ENCODE peak calls at places on chromosomes 13 and 19, in nine cellular contexts. One of them, this sample, is unnamed.
A peak's percentile ranks its signal among the peaks of the same experiment; 100 is the strongest.

GRCh38 chr13:31116224-31116623 is 45.5 kb downstream of the HSPH1 start:
- DNase-seq in esophagus squamous epithelium: no peak
- DNase-seq in tibial nerve: no peak
- DNase-seq in SK-N-SH: no peak
- DNase-seq in A549: no peak
- DNase-seq in thyroid gland: no peak
- DNase-seq in AG04450: no peak
- DNase-seq in heart right ventricle: no peak
- DNase-seq in ovary: no peak
- DNase-seq in this sample: no peak

GRCh38 chr19:46904114-46905060 is 43.6 kb downstream of the ARHGAP35 start:
- DNase-seq in esophagus squamous epithelium: no peak
- DNase-seq in tibial nerve: no peak
- DNase-seq in SK-N-SH: peak; percentile 42
- DNase-seq in A549: no peak
- DNase-seq in thyroid gland: no peak
- DNase-seq in AG04450: peak; percentile 34
- DNase-seq in heart right ventricle: peak; percentile 41
- DNase-seq in ovary: peak; percentile 40
- DNase-seq in this sample: no peak

GRCh38 chr13:98746968-98747367 is 5.5 kb downstream of the SLC15A1 start:
- DNase-seq in esophagus squamous epithelium: no peak
- DNase-seq in tibial nerve: no peak
- DNase-seq in SK-N-SH: no peak
- DNase-seq in A549: no peak
- DNase-seq in thyroid gland: no peak
- DNase-seq in AG04450: no peak
- DNase-seq in heart right ventricle: no peak
- DNase-seq in ovary: no peak
- DNase-seq in this sample: no peak

GRCh38 chr13:75693227-75693626 is 57.1 kb downstream of the LMO7 start:
- DNase-seq in esophagus squamous epithelium: no peak
- DNase-seq in tibial nerve: no peak
- DNase-seq in SK-N-SH: peak; percentile 24
- DNase-seq in A549: no peak
- DNase-seq in thyroid gland: no peak
- DNase-seq in AG04450: no peak
- DNase-seq in heart right ventricle: no peak
- DNase-seq in ovary: no peak
- DNase-seq in this sample: no peak

GRCh38 chr19:20968092-20968491 is 45.0 kb downstream of the ZNF85 start:
- DNase-seq in esophagus squamous epithelium: no peak
- DNase-seq in tibial nerve: no peak
- DNase-seq in SK-N-SH: no peak
- DNase-seq in A549: no peak
- DNase-seq in thyroid gland: no peak
- DNase-seq in AG04450: no peak
- DNase-seq in heart right ventricle: no peak
- DNase-seq in ovary: no peak
- DNase-seq in this sample: no peak

GRCh38 chr19:8609210-8610040 is 1.1 kb downstream of the ADAMTS10 start:
- DNase-seq in esophagus squamous epithelium: no peak
- DNase-seq in tibial nerve: peak; percentile 35
- DNase-seq in SK-N-SH: peak; percentile 92
- DNase-seq in A549: peak; percentile 44
- DNase-seq in thyroid gland: peak; percentile 24
- DNase-seq in AG04450: no peak
- DNase-seq in heart right ventricle: peak; percentile 56
- DNase-seq in ovary: peak; percentile 58
- DNase-seq in this sample: peak; percentile 70

GRCh38 chr13:49497272-49497671 is 1.5 kb downstream of the PHF11 start:
- DNase-seq in esophagus squamous epithelium: no peak
- DNase-seq in tibial nerve: no peak
- DNase-seq in SK-N-SH: no peak
- DNase-seq in A549: no peak
- DNase-seq in thyroid gland: no peak
- DNase-seq in AG04450: no peak
- DNase-seq in heart right ventricle: no peak
- DNase-seq in ovary: no peak
- DNase-seq in this sample: no peak

GRCh38 chr19:16527971-16528521 is 14.2 kb downstream of the CHERP start:
- DNase-seq in esophagus squamous epithelium: no peak
- DNase-seq in tibial nerve: no peak
- DNase-seq in SK-N-SH: peak; percentile 61
- DNase-seq in A549: no peak
- DNase-seq in thyroid gland: no peak
- DNase-seq in AG04450: no peak
- DNase-seq in heart right ventricle: no peak
- DNase-seq in ovary: no peak
- DNase-seq in this sample: peak; percentile 42

GRCh38 chr19:34961775-34962174 is 2.3 kb downstream of the ZNF792 start:
- DNase-seq in esophagus squamous epithelium: no peak
- DNase-seq in tibial nerve: no peak
- DNase-seq in SK-N-SH: no peak
- DNase-seq in A549: no peak
- DNase-seq in thyroid gland: no peak
- DNase-seq in AG04450: no peak
- DNase-seq in heart right ventricle: no peak
- DNase-seq in ovary: no peak
- DNase-seq in this sample: no peak
- H3K4me3 ChIP-seq in esophagus squamous epithelium: no peak overlapping the region
- H3K4me3 ChIP-seq in tibial nerve: no peak overlapping the region
- H3K4me3 ChIP-seq in SK-N-SH: peak overlapping the region; percentile 95
- H3K4me3 ChIP-seq in A549: no peak overlapping the region
- H3K4me3 ChIP-seq in thyroid gland: no peak overlapping the region
- H3K4me3 ChIP-seq in AG04450: no peak overlapping the region
- H3K4me3 ChIP-seq in heart right ventricle: peak overlapping the region; percentile 15
- H3K4me3 ChIP-seq in ovary: no peak overlapping the region
- H3K4me3 ChIP-seq in this sample: peak overlapping the region; percentile 91

DNA sequence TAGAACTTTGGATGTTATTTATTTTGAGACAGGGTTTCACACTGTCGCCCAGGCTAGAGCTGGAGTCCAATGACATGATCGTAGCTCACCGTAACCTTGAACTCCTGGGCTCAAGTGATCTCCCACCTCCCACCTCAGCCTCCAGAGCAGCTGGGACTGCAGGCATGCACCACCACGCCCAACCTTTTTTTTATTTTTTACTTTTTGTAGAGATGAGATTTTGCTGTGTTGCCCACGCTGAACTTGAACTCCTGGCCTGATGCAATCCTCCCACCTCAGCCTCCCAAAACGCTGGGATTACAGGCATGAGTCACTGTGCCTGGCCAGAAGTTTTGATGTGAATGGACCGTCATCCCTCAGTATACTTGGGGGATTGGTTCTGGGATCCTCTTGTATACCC is 13.7 kb downstream of the ANKRD27 start:
- DNase-seq in esophagus squamous epithelium: no peak
- DNase-seq in tibial nerve: no peak
- DNase-seq in SK-N-SH: no peak
- DNase-seq in A549: no peak
- DNase-seq in thyroid gland: no peak
- DNase-seq in AG04450: no peak
- DNase-seq in heart right ventricle: no peak
- DNase-seq in ovary: no peak
- DNase-seq in this sample: no peak
- H3K9me3 ChIP-seq in esophagus squamous epithelium: no peaks in the 10 kb centered on the region
- H3K9me3 ChIP-seq in tibial nerve: no peaks in the 10 kb centered on the region
- H3K9me3 ChIP-seq in SK-N-SH: no peaks in the 10 kb centered on the region
- H3K9me3 ChIP-seq in A549: no peaks in the 10 kb centered on the region
- H3K9me3 ChIP-seq in thyroid gland: no peaks in the 10 kb centered on the region
- H3K9me3 ChIP-seq in AG04450: no peaks in the 10 kb centered on the region
- H3K9me3 ChIP-seq in heart right ventricle: no peaks in the 10 kb centered on the region
- H3K9me3 ChIP-seq in ovary: no peaks in the 10 kb centered on the region
- H3K9me3 ChIP-seq in this sample: no peaks in the 10 kb centered on the region

GRCh38 chr19:35306473-35307246 is 14.7 kb downstream of the MAG start:
- DNase-seq in esophagus squamous epithelium: no peak
- DNase-seq in tibial nerve: no peak
- DNase-seq in SK-N-SH: no peak
- DNase-seq in A549: peak; percentile 75
- DNase-seq in thyroid gland: no peak
- DNase-seq in AG04450: no peak
- DNase-seq in heart right ventricle: no peak
- DNase-seq in ovary: no peak
- DNase-seq in this sample: peak; percentile 23
- TF ChIP-seq CTCF in esophagus squamous epithelium: no peak
- TF ChIP-seq CTCF in tibial nerve: no peak
- TF ChIP-seq CTCF in SK-N-SH: peak; percentile 40
- TF ChIP-seq CTCF in A549: peak; percentile 33
- TF ChIP-seq CTCF in thyroid gland: peak; percentile 12
- TF ChIP-seq CTCF in AG04450: peak; percentile 8
- TF ChIP-seq CTCF in heart right ventricle: no peak
- TF ChIP-seq CTCF in ovary: no peak
- TF ChIP-seq CTCF in this sample: peak; percentile 55

DNA sequence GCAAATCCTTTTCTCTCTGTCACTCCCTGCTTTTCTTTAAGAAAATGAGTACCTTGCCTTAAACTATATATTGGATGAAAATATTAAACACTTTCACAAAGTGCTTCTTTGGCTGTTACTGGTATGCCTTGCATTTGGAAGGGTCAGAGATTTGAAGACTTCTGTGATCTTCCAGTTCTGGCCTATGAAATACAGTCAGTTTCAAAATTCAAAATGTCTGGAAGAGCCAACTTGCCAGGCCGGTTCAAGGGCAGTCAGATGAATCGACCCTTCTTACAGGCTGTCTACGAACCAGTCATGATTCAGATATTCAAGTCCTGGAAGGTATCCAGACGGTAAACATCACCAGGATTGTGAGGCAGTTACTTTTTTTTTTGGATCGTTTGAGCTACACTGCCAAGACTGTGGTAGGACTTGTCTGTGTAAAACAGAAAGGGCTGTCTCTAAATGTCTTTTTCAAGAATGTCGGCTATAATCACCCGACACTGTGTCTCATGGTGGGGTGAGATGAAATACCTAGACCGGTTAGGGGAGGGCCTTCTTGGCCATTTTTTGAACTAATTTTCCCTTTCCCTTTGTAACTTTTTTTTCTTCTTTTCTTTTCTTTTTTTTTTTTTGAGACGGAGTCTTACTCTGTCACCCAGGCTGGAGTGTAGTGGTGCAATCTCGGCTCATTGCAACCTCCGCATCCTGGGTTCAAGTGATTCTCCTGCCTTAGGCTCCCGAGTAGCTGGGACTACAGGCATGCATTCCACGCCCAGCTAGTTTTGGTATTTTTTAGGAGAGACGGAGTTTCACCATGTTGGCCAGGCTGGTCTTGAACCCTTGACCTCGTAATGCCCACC is 11.2 kb downstream of the ACTN4 start:
- DNase-seq in esophagus squamous epithelium: no peak
- DNase-seq in tibial nerve: no peak
- DNase-seq in SK-N-SH: no peak
- DNase-seq in A549: peak; percentile 99
- DNase-seq in thyroid gland: peak; percentile 76
- DNase-seq in AG04450: peak; percentile 98
- DNase-seq in heart right ventricle: peak; percentile 74
- DNase-seq in ovary: peak; percentile 64
- DNase-seq in this sample: peak; percentile 70
- H3K4me3 ChIP-seq in esophagus squamous epithelium: peak overlapping the region; percentile 18
- H3K4me3 ChIP-seq in tibial nerve: no peak overlapping the region
- H3K4me3 ChIP-seq in SK-N-SH: no peak overlapping the region
- H3K4me3 ChIP-seq in A549: peak overlapping the region; percentile 25
- H3K4me3 ChIP-seq in thyroid gland: no peak overlapping the region
- H3K4me3 ChIP-seq in AG04450: peak overlapping the region; percentile 42
- H3K4me3 ChIP-seq in heart right ventricle: peak overlapping the region; percentile 6
- H3K4me3 ChIP-seq in ovary: no peak overlapping the region
- H3K4me3 ChIP-seq in this sample: no peak overlapping the region

DNA sequence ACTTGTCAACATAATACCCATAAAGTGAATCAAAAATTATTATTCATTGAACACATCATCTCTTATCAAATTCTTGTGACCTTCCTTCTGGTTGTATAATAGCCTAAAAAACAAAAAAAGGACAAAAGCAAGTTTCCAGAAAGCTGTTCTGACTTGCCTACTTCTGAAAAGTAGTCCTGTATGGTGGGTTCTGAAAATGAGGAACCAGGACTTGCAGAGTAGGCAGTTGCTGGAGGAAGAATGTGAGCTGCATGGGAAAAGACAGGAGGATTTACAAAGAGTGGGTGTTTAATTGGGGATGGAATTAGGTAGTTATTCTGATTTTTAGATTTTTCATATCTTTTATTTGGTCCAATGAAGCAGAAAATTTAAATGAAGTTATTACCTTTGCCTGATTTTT is 56.7 kb downstream of the RCBTB2 start:
- DNase-seq in esophagus squamous epithelium: no peak
- DNase-seq in tibial nerve: no peak
- DNase-seq in SK-N-SH: no peak
- DNase-seq in A549: no peak
- DNase-seq in thyroid gland: no peak
- DNase-seq in AG04450: no peak
- DNase-seq in heart right ventricle: no peak
- DNase-seq in ovary: no peak
- DNase-seq in this sample: no peak
- H3K9me3 ChIP-seq in esophagus squamous epithelium: no peaks in the 10 kb centered on the region
- H3K9me3 ChIP-seq in tibial nerve: no peaks in the 10 kb centered on the region
- H3K9me3 ChIP-seq in SK-N-SH: no peaks in the 10 kb centered on the region
- H3K9me3 ChIP-seq in A549: no peaks in the 10 kb centered on the region
- H3K9me3 ChIP-seq in thyroid gland: no peaks in the 10 kb centered on the region
- H3K9me3 ChIP-seq in AG04450: no peaks in the 10 kb centered on the region
- H3K9me3 ChIP-seq in heart right ventricle: no peaks in the 10 kb centered on the region
- H3K9me3 ChIP-seq in ovary: no peaks in the 10 kb centered on the region
- H3K9me3 ChIP-seq in this sample: no peaks in the 10 kb centered on the region

GRCh38 chr19:1275260-1275975 is at the start of gene FAM174C:
- DNase-seq in esophagus squamous epithelium: peak; percentile 90
- DNase-seq in tibial nerve: peak; percentile 95
- DNase-seq in SK-N-SH: peak; percentile 97
- DNase-seq in A549: peak; percentile 81
- DNase-seq in thyroid gland: peak; percentile 98
- DNase-seq in AG04450: peak; percentile 90
- DNase-seq in heart right ventricle: peak; percentile 96
- DNase-seq in ovary: peak; percentile 95
- DNase-seq in this sample: peak; percentile 99
- TF ChIP-seq CTCF in esophagus squamous epithelium: no peak
- TF ChIP-seq CTCF in tibial nerve: no peak
- TF ChIP-seq CTCF in SK-N-SH: no peak
- TF ChIP-seq CTCF in A549: no peak
- TF ChIP-seq CTCF in thyroid gland: peak; percentile 20
- TF ChIP-seq CTCF in AG04450: no peak
- TF ChIP-seq CTCF in heart right ventricle: no peak
- TF ChIP-seq CTCF in ovary: no peak
- TF ChIP-seq CTCF in this sample: no peak

GRCh38 chr19:49442354-49442753 is 1.0 kb upstream of the SLC17A7 start:
- DNase-seq in esophagus squamous epithelium: no peak
- DNase-seq in tibial nerve: peak; percentile 69
- DNase-seq in SK-N-SH: no peak
- DNase-seq in A549: peak; percentile 67
- DNase-seq in thyroid gland: no peak
- DNase-seq in AG04450: no peak
- DNase-seq in heart right ventricle: peak; percentile 44
- DNase-seq in ovary: no peak
- DNase-seq in this sample: peak; percentile 81
- H3K4me3 ChIP-seq in esophagus squamous epithelium: peak overlapping the region; percentile 88
- H3K4me3 ChIP-seq in tibial nerve: peak overlapping the region; percentile 59
- H3K4me3 ChIP-seq in SK-N-SH: peak overlapping the region; percentile 62
- H3K4me3 ChIP-seq in A549: peak overlapping the region; percentile 79
- H3K4me3 ChIP-seq in thyroid gland: no peak overlapping the region
- H3K4me3 ChIP-seq in AG04450: peak overlapping the region; percentile 68
- H3K4me3 ChIP-seq in heart right ventricle: peak overlapping the region; percentile 71
- H3K4me3 ChIP-seq in ovary: no peak overlapping the region
- H3K4me3 ChIP-seq in this sample: peak overlapping the region; percentile 68

DNA sequence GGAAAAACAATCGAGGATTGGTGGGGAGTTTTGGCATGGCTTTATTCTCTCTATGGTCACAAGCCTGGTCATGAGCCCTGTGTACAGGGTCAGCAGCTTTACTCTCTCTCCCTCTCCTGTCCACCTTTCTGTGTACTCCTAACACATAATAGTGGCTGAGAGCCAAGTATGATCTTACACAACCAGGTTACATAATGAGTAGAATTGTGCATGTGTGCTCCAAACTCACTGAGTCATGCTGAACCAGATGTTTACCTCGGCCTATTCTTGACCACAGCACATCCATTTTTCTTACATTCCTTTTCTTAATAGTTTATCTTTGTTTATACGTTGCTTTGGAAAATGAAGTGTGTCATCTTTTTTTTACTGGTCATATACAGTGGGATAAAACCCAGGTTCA is 53.1 kb downstream of the ZNF254 start:
- DNase-seq in esophagus squamous epithelium: no peak
- DNase-seq in tibial nerve: no peak
- DNase-seq in SK-N-SH: no peak
- DNase-seq in A549: no peak
- DNase-seq in thyroid gland: peak; percentile 15
- DNase-seq in AG04450: peak; percentile 83
- DNase-seq in heart right ventricle: no peak
- DNase-seq in ovary: no peak
- DNase-seq in this sample: no peak
- H3K9me3 ChIP-seq in esophagus squamous epithelium: peaks cover 91% of the 10 kb centered on the region
- H3K9me3 ChIP-seq in tibial nerve: peaks cover 99% of the 10 kb centered on the region
- H3K9me3 ChIP-seq in SK-N-SH: peaks cover 18% of the 10 kb centered on the region
- H3K9me3 ChIP-seq in A549: peaks cover 79% of the 10 kb centered on the region
- H3K9me3 ChIP-seq in thyroid gland: no peaks in the 10 kb centered on the region
- H3K9me3 ChIP-seq in AG04450: peaks cover 43% of the 10 kb centered on the region
- H3K9me3 ChIP-seq in heart right ventricle: peaks cover 95% of the 10 kb centered on the region
- H3K9me3 ChIP-seq in ovary: peaks cover 2% of the 10 kb centered on the region
- H3K9me3 ChIP-seq in this sample: peaks cover 51% of the 10 kb centered on the region